ENCODE peak calls at places on chromosome 20, in seven cellular contexts. H is CD8-positive, alpha-beta memory T cell; R is CD8-positive, alpha-beta T cell; I is BJ; Q is CD4-positive, alpha-beta memory T cell; B is psoas muscle; V is SK-N-SH. A is an unnamed sample.
A peak's percentile ranks its signal among the peaks of the same experiment; 100 is the strongest.

GRCh38 chr20:24735263-24735662 is 213.8 kb upstream of the CST7 start:
- DNase-seq in H (no peak), R (no peak), I (no peak), Q (no peak), B (no peak), V (peak; percentile 48), A (no peak)

GRCh38 chr20:58716476-58717277 is 24.1 kb downstream of the NPEPL1 start:
- DNase-seq in H (no peak), R (peak; percentile 9), I (no peak), Q (no peak), B (peak; percentile 49), V (peak; percentile 56), A (no peak)

GRCh38 chr20:40768105-40768504 is 79.1 kb upstream of the MAFB start:
- DNase-seq in H (no peak), R (no peak), I (no peak), Q (no peak), B (no peak), V (no peak), A (no peak)

GRCh38 chr20:37737806-37738442 is 44.1 kb downstream of the CTNNBL1 start:
- DNase-seq in H (no peak), R (no peak), I (no peak), Q (no peak), B (no peak), V (no peak), A (no peak)

GRCh38 chr20:1569417-1569861 is 11.9 kb upstream of the SIRPD start:
- DNase-seq in H (no peak), R (no peak), I (no peak), Q (no peak), B (no peak), V (no peak), A (no peak)

GRCh38 chr20:64217539-64217938 is 38.0 kb upstream of the PCMTD2 start:
- DNase-seq in H (no peak), R (no peak), I (no peak), Q (no peak), B (no peak), V (peak; percentile 55), A (no peak)

GRCh38 chr20:57768519-57768918 is 58.7 kb upstream of the PMEPA1 start:
- DNase-seq in H (no peak), R (no peak), I (no peak), Q (no peak), B (no peak), V (no peak), A (no peak)

GRCh38 chr20:46128310-46129151 is 10.4 kb downstream of the CD40 start:
- DNase-seq in H (no peak), R (no peak), I (no peak), Q (no peak), B (peak; percentile 63), V (peak; percentile 89), A (no peak)

GRCh38 chr20:3168079-3168828 is 5.1 kb downstream of the LZTS3 start:
- DNase-seq in H (no peak), R (no peak), I (no peak), Q (no peak), B (no peak), V (peak; percentile 44), A (no peak)

GRCh38 chr20:17394411-17394810 is 136.8 kb downstream of the BFSP1 start:
- DNase-seq in H (no peak), R (no peak), I (no peak), Q (no peak), B (no peak), V (no peak), A (no peak)

GRCh38 chr20:55200317-55200716 is 724.9 kb downstream of the DOK5 start:
- DNase-seq in H (no peak), R (no peak), I (no peak), Q (no peak), B (no peak), V (no peak), A (no peak)

GRCh38 chr20:13412806-13413445 is 191.9 kb downstream of the ISM1 start:
- DNase-seq in H (no peak), R (no peak), I (no peak), Q (no peak), B (no peak), V (no peak), A (no peak)

GRCh38 chr20:50344232-50345071 is 153.8 kb downstream of the CEBPB start:
- DNase-seq in H (no peak), R (no peak), I (no peak), Q (no peak), B (no peak), V (no peak), A (no peak)

GRCh38 chr20:57650756-57651483 is 30.7 kb upstream of the ZBP1 start:
- DNase-seq in H (no peak), R (peak; percentile 7), I (no peak), Q (no peak), B (no peak), V (peak; percentile 8), A (no peak)

GRCh38 chr20:15949391-15949790 is 623.9 kb downstream of the KIF16B start:
- DNase-seq in H (no peak), R (no peak), I (no peak), Q (no peak), B (no peak), V (no peak), A (no peak)

GRCh38 chr20:49594143-49594928 is 26.4 kb upstream of the PTGIS start:
- DNase-seq in H (peak; percentile 10), R (peak; percentile 36), I (peak; percentile 92), Q (no peak), B (peak; percentile 87), V (no peak), A (peak; percentile 39)

GRCh38 chr20:42401598-42401997 is 783.4 kb upstream of the CHD6 start:
- DNase-seq in H (no peak), R (no peak), I (no peak), Q (no peak), B (no peak), V (no peak), A (no peak)

GRCh38 chr20:4449977-4450715 is 271.6 kb upstream of the PRND start:
- DNase-seq in H (no peak), R (no peak), I (peak; percentile 29), Q (no peak), B (no peak), V (no peak), A (no peak)

GRCh38 chr20:44990425-44990824 is 24.1 kb downstream of the STK4 start:
- DNase-seq in H (no peak), R (no peak), I (no peak), Q (peak; percentile 16), B (no peak), V (no peak), A (no peak)

GRCh38 chr20:44988772-44989171 is 22.5 kb downstream of the STK4 start:
- DNase-seq in H (no peak), R (no peak), I (no peak), Q (no peak), B (no peak), V (no peak), A (no peak)

GRCh38 chr20:44993343-44993742 is 27.0 kb downstream of the STK4 start:
- DNase-seq in H (no peak), R (no peak), I (no peak), Q (no peak), B (no peak), V (no peak), A (no peak)

DNA sequence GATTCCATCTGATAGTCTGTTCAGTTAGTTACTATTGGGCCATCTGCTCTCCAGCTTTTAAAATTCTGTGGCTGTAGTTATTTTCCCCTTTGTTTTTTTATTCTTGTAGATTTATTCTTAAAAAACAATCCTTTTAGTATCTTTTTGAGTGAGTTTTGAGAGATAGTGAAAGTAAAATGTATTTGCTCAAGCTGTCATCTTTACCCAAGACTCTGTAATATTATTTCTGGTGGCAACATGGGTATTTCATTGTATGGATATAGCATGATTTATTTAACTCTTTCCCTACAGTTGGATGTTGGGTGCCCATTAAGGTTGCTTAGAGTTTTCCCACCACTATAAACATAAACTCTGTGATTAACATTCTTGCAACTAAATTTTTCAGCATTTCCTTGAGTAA is 24.6 kb downstream of the STK4 start:
- DNase-seq in H (no peak), R (no peak), I (no peak), Q (no peak), B (no peak), V (no peak), A (no peak)
- H3K4me3 ChIP-seq in H (peak overlapping the region; percentile 57), R (peak overlapping the region; percentile 24), I (peak overlapping the region; percentile 16), Q (peak overlapping the region; percentile 34), B (peak overlapping the region; percentile 8), V (no peak overlapping the region), A (no peak overlapping the region)

DNA sequence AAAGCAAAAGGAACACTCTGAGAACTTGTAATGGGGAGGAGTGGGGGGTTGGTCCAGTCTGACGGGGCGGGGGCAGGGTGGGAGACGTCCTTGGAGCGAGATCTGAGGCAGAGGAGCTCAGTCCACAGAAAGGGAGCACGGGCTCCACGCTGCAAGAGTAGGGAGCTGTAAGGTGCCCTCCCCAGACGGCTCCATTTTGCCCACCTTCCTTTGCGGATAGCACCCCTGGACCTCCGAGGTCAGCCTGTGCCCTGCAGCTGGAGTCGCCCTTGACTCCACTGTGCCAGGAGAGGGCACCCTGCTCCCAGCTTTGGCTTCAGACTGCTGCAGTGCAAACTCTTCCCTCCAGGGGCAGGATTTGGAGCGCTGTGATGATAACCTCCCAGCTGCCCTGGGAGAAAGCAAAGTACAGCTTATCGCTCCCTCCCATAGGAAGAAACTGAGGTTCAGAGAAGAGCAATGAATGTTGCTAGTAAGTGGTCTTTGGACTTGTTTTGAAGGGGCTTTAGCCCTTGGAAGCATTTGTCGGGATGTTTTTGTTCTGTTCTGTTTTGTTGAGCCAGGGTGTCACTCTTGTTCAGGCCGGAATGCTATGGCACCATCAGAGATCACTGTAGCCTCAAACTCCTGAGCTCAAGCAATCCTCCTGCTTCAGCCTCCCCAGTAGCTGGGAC is 9.5 kb upstream of the AHCY start:
- DNase-seq in H (peak; percentile 76), R (peak; percentile 89), I (no peak), Q (peak; percentile 84), B (peak; percentile 91), V (peak; percentile 91), A (peak; percentile 22)
- H3K4me3 ChIP-seq in H (no peak overlapping the region), R (no peak overlapping the region), I (peak overlapping the region; percentile 3), Q (no peak overlapping the region), B (no peak overlapping the region), V (peak overlapping the region; percentile 30), A (peak overlapping the region; percentile 4)

GRCh38 chr20:34401741-34402455 is 38.8 kb downstream of the ITCH start:
- DNase-seq in H (no peak), R (no peak), I (no peak), Q (no peak), B (no peak), V (no peak), A (no peak)

GRCh38 chr20:34403063-34403827 is 40.2 kb downstream of the ITCH start:
- DNase-seq in H (no peak), R (no peak), I (no peak), Q (no peak), B (no peak), V (no peak), A (no peak)

GRCh38 chr20:34402461-34402860 is 39.4 kb downstream of the ITCH start:
- DNase-seq in H (no peak), R (no peak), I (no peak), Q (no peak), B (no peak), V (no peak), A (no peak)

GRCh38 chr20:34404803-34405202 is 41.7 kb downstream of the ITCH start:
- DNase-seq in H (no peak), R (no peak), I (no peak), Q (no peak), B (no peak), V (no peak), A (no peak)

GRCh38 chr20:34403908-34404307 is 40.8 kb downstream of the ITCH start:
- DNase-seq in H (no peak), R (no peak), I (no peak), Q (no peak), B (no peak), V (no peak), A (no peak)
- H3K4me3 ChIP-seq in H (no peak overlapping the region), R (no peak overlapping the region), I (no peak overlapping the region), Q (no peak overlapping the region), B (no peak overlapping the region), V (no peak overlapping the region), A (no peak overlapping the region)

GRCh38 chr20:62794007-62794724 is 2.1 kb upstream of the MRGBP start:
- DNase-seq in H (peak; percentile 90), R (peak; percentile 94), I (peak; percentile 70), Q (peak; percentile 90), B (peak; percentile 98), V (peak; percentile 95), A (peak; percentile 78)
- H3K4me3 ChIP-seq in H (peak overlapping the region; percentile 89), R (peak overlapping the region; percentile 84), I (peak overlapping the region; percentile 63), Q (peak overlapping the region; percentile 82), B (peak overlapping the region; percentile 70), V (peak overlapping the region; percentile 64), A (peak overlapping the region; percentile 61)